ENCODE peak calls at places on chromosome 7, in six cellular contexts. I is SK-N-SH, O is HCT116, V is AG04450, Q is body of pancreas, A is heart right ventricle. J is an unnamed sample.

GRCh38 chr7:117715784-117716445 is 157.3 kb downstream of the CTTNBP2 start:
- DNase-seq in A (no peak), O (peak), V (peak), Q (peak), I (peak), J (no peak)

GRCh38 chr7:1493571-1493970 is 10.6 kb downstream of the INTS1 start:
- DNase-seq in A (no peak), O (no peak), Q (no peak), I (no peak), V (no peak), J (no peak)

GRCh38 chr7:129829677-129830631 is 122.8 kb downstream of the UBE2H start:
- DNase-seq in I (peak), Q (peak), O (peak), V (peak), A (no peak), J (peak)

GRCh38 chr7:95471076-95471475 is 14.7 kb upstream of the ASB4 start:
- DNase-seq in V (no peak), I (no peak), A (no peak), Q (no peak), O (no peak), J (no peak)

GRCh38 chr7:47375121-47375551 is 206.8 kb downstream of the TNS3 start:
- DNase-seq in O (no peak), A (no peak), V (no peak), I (no peak), Q (no peak), J (no peak)

GRCh38 chr7:155950898-155951553 is 138.8 kb upstream of the SHH start:
- DNase-seq in I (no peak), A (no peak), O (no peak), Q (no peak), V (no peak), J (no peak)

GRCh38 chr7:756928-757560 is 30.0 kb upstream of the PRKAR1B start:
- DNase-seq in Q (no peak), I (no peak), A (no peak), V (no peak), O (no peak), J (no peak)

GRCh38 chr7:149772821-149773425 is 465 bp downstream of the ZNF467 start:
- DNase-seq in Q (peak), V (no peak), A (no peak), I (no peak), O (no peak), J (peak)

GRCh38 chr7:3267928-3268690 is 32.9 kb upstream of the SDK1 start:
- DNase-seq in Q (peak), V (peak), O (no peak), A (no peak), I (no peak), J (no peak)

GRCh38 chr7:128215281-128215680 is 25.8 kb upstream of the LEP start:
- DNase-seq in A (no peak), V (peak), Q (no peak), I (no peak), O (no peak), J (no peak)

GRCh38 chr7:12570148-12570528 is 382 bp upstream of the SCIN start:
- DNase-seq in I (peak), Q (peak), A (no peak), O (no peak), V (no peak), J (no peak)

GRCh38 chr7:134541-134940 is 57.8 kb upstream of the FAM20C start:
- DNase-seq in O (no peak), V (no peak), Q (no peak), A (no peak), I (no peak), J (no peak)

GRCh38 chr7:157669768-157670345 is 333.1 kb downstream of the DNAJB6 start:
- DNase-seq in A (no peak), O (no peak), I (no peak), V (no peak), Q (no peak), J (peak)

GRCh38 chr7:2792856-2793487 is 51.1 kb downstream of the GNA12 start:
- DNase-seq in I (no peak), Q (peak), O (no peak), V (no peak), A (no peak), J (no peak)

GRCh38 chr7:134051020-134051419 is 76.1 kb upstream of the LRGUK start:
- DNase-seq in I (no peak), V (no peak), A (no peak), O (no peak), Q (no peak), J (no peak)

DNA sequence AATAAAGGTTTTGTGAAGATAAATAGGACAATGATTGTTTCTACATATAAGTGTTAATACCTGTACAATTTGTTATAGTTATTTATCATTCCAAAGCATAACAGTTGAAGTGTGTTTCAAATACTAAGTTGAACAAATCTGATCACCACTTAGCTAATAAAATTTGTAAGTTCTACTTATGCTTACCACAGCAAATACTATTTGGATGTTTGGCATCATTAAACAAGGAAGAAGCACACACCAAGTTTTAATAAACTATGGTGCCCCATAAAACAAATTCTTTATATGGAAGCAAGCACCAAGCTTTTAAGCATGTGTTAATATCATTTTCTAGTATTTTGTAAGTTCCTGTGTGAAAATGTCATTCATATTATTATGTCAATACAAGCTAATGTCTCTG is 9.5 kb downstream of the SKAP2 start:
- DNase-seq in A (no peak), I (no peak), Q (no peak), O (no peak), V (no peak), J (no peak)
- H3K27ac ChIP-seq in A (no peak), I (no peak), Q (no peak), O (no peak), V (no peak), J (no peak)

GRCh38 chr7:105596866-105597265 is 15.6 kb upstream of the EFCAB10 start:
- DNase-seq in Q (no peak), O (no peak), V (no peak), I (no peak), A (no peak), J (no peak)

GRCh38 chr7:105590793-105591192 is 9.5 kb upstream of the EFCAB10 start:
- DNase-seq in A (no peak), V (no peak), O (no peak), I (no peak), Q (no peak), J (no peak)

GRCh38 chr7:105589221-105590077 is 8.2 kb upstream of the EFCAB10 start:
- DNase-seq in V (peak), A (no peak), I (peak), O (peak), Q (peak), J (peak)

GRCh38 chr7:105591522-105591921 is 10.2 kb upstream of the EFCAB10 start:
- DNase-seq in I (no peak), O (no peak), V (no peak), A (no peak), Q (no peak), J (no peak)

DNA sequence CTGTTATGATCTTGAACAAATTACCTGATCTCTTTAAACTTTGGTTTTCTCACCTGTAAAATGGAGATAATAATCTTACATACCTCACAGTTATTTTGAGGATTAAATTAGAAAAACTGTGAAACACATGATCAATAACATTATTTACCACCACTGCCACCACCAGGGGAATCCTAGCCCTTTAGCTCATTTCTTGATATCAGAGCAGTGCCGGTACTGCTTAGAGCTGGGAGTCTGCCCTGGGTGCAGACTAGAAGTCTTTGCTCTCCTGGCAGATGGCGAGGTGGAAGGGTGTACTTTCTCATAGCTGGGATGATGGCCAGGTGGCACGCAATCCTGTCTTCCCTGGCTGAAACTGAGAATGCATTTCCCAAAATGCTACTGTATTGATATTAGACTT is 12.7 kb upstream of the EFCAB10 start:
- DNase-seq in I (no peak), A (no peak), V (no peak), O (no peak), Q (no peak), J (peak)
- TF ChIP-seq CTCF in I (no peak), A (no peak), V (peak), O (peak), Q (no peak), J (peak)

GRCh38 chr7:36192877-36193276 is 39.8 kb downstream of the EEPD1 start:
- DNase-seq in V (no peak), O (no peak), A (no peak), I (no peak), Q (no peak), J (no peak)
- H3K4me3 ChIP-seq in V (no peak), O (no peak), A (no peak), I (no peak), Q (no peak), J (no peak)

GRCh38 chr7:5357951-5358350 is 65.7 kb downstream of the TNRC18 start:
- DNase-seq in I (no peak), V (no peak), A (no peak), Q (no peak), O (no peak), J (no peak)
- H3K27ac ChIP-seq in I (no peak), V (no peak), A (no peak), Q (no peak), O (no peak), J (no peak)

GRCh38 chr7:153090757-153091156 is 331.2 kb downstream of the ACTR3B start:
- DNase-seq in I (no peak), A (no peak), Q (no peak), O (no peak), V (no peak), J (no peak)
- TF ChIP-seq CTCF in I (no peak), A (no peak), Q (no peak), O (no peak), V (no peak), J (no peak)

GRCh38 chr7:50448823-50449222 is 1.3 kb downstream of the FIGNL1 start:
- DNase-seq in O (no peak), A (no peak), I (no peak), Q (no peak), V (no peak), J (no peak)
- H3K4me3 ChIP-seq in O (no peak), A (no peak), I (peak), Q (no peak), V (no peak), J (no peak)

GRCh38 chr7:93817004-93817403 is 73.5 kb downstream of the TFPI2 start:
- DNase-seq in I (no peak), A (no peak), Q (no peak), O (no peak), V (no peak), J (no peak)

GRCh38 chr7:93812061-93812460 is 78.5 kb downstream of the TFPI2 start:
- DNase-seq in Q (no peak), I (no peak), A (no peak), O (no peak), V (no peak), J (no peak)

GRCh38 chr7:93811198-93811597 is 79.4 kb downstream of the TFPI2 start:
- DNase-seq in Q (no peak), V (no peak), A (no peak), O (no peak), I (no peak), J (no peak)

GRCh38 chr7:93810571-93810970 is 80.0 kb downstream of the TFPI2 start:
- DNase-seq in V (no peak), Q (no peak), A (no peak), O (no peak), I (no peak), J (no peak)

DNA sequence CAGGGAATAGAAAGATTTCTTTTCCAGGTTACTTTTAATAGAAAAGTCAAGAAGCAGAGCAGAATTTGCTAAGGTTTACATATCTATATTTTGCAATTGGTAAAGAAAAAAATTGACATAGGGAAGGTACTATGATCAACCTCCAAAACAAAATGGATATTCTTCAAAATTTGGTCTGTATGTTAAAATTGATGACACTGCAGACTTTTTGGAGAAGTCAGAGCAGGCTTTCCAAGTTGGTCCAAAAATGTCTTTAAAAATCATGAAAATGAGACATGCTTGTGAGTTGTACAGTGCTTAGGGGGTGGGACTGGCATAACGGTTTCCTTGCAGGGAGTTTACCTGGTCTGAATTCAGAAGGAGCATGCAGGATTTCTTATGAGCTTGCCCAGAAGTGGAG is 77.0 kb downstream of the TFPI2 start:
- DNase-seq in V (no peak), Q (no peak), O (no peak), I (no peak), A (no peak), J (no peak)
- H3K27ac ChIP-seq in V (no peak), Q (no peak), O (no peak), I (no peak), A (no peak), J (no peak)